ENCODE peak calls at places on chromosomes 16 and 17, in ten cellular contexts. One of them, this sample, is unnamed.

GRCh38 chr17:40325156-40326013 is 16.4 kb downstream of the RARA start:
- DNase-seq in left lung: peak
- DNase-seq in coronary artery: no peak
- DNase-seq in sigmoid colon: no peak
- DNase-seq in transverse colon: no peak
- DNase-seq in neural progenitor cell: no peak
- DNase-seq in GM23338: no peak
- DNase-seq in fibroblast of lung: no peak
- DNase-seq in body of pancreas: no peak
- DNase-seq in neural crest cell: no peak
- DNase-seq in this sample: no peak

GRCh38 chr17:81991684-81992513 is 14.5 kb downstream of the ASPSCR1 start:
- DNase-seq in left lung: peak
- DNase-seq in coronary artery: no peak
- DNase-seq in sigmoid colon: peak
- DNase-seq in transverse colon: peak
- DNase-seq in neural progenitor cell: peak
- DNase-seq in GM23338: no peak
- DNase-seq in fibroblast of lung: peak
- DNase-seq in body of pancreas: peak
- DNase-seq in neural crest cell: peak
- DNase-seq in this sample: no peak

GRCh38 chr17:1783271-1783670 is 21.4 kb downstream of the SERPINF1 start:
- DNase-seq in left lung: peak
- DNase-seq in coronary artery: peak
- DNase-seq in sigmoid colon: no peak
- DNase-seq in transverse colon: no peak
- DNase-seq in neural progenitor cell: no peak
- DNase-seq in GM23338: no peak
- DNase-seq in fibroblast of lung: no peak
- DNase-seq in body of pancreas: no peak
- DNase-seq in neural crest cell: no peak
- DNase-seq in this sample: no peak

GRCh38 chr17:19796457-19796856 is 48.4 kb upstream of the ALDH3A1 start:
- DNase-seq in left lung: no peak
- DNase-seq in coronary artery: no peak
- DNase-seq in sigmoid colon: no peak
- DNase-seq in transverse colon: no peak
- DNase-seq in neural progenitor cell: no peak
- DNase-seq in GM23338: no peak
- DNase-seq in fibroblast of lung: no peak
- DNase-seq in body of pancreas: no peak
- DNase-seq in neural crest cell: no peak
- DNase-seq in this sample: no peak

GRCh38 chr16:28012031-28012445 is 51.5 kb downstream of the GSG1L start:
- DNase-seq in left lung: no peak
- DNase-seq in coronary artery: no peak
- DNase-seq in sigmoid colon: no peak
- DNase-seq in transverse colon: no peak
- DNase-seq in neural progenitor cell: no peak
- DNase-seq in GM23338: no peak
- DNase-seq in fibroblast of lung: peak
- DNase-seq in body of pancreas: no peak
- DNase-seq in neural crest cell: no peak
- DNase-seq in this sample: no peak

GRCh38 chr17:76556759-76557367 is 17.0 kb downstream of the PRCD start:
- DNase-seq in left lung: peak
- DNase-seq in coronary artery: no peak
- DNase-seq in sigmoid colon: no peak
- DNase-seq in transverse colon: peak
- DNase-seq in neural progenitor cell: peak
- DNase-seq in GM23338: peak
- DNase-seq in fibroblast of lung: peak
- DNase-seq in body of pancreas: peak
- DNase-seq in neural crest cell: no peak
- DNase-seq in this sample: no peak

GRCh38 chr17:18362509-18363020 is 785 bp downstream of the SHMT1 start:
- DNase-seq in left lung: no peak
- DNase-seq in coronary artery: no peak
- DNase-seq in sigmoid colon: peak
- DNase-seq in transverse colon: peak
- DNase-seq in neural progenitor cell: peak
- DNase-seq in GM23338: peak
- DNase-seq in fibroblast of lung: peak
- DNase-seq in body of pancreas: peak
- DNase-seq in neural crest cell: peak
- DNase-seq in this sample: no peak

GRCh38 chr16:68267612-68268405 is 3.5 kb downstream of the SLC7A6 start:
- DNase-seq in left lung: no peak
- DNase-seq in coronary artery: no peak
- DNase-seq in sigmoid colon: no peak
- DNase-seq in transverse colon: no peak
- DNase-seq in neural progenitor cell: peak
- DNase-seq in GM23338: peak
- DNase-seq in fibroblast of lung: no peak
- DNase-seq in body of pancreas: no peak
- DNase-seq in neural crest cell: no peak
- DNase-seq in this sample: no peak

GRCh38 chr17:11558681-11559234 is 39.5 kb upstream of the DNAH9 start:
- DNase-seq in left lung: no peak
- DNase-seq in coronary artery: no peak
- DNase-seq in sigmoid colon: no peak
- DNase-seq in transverse colon: no peak
- DNase-seq in neural progenitor cell: no peak
- DNase-seq in GM23338: no peak
- DNase-seq in fibroblast of lung: no peak
- DNase-seq in body of pancreas: no peak
- DNase-seq in neural crest cell: no peak
- DNase-seq in this sample: no peak

GRCh38 chr16:13289515-13289914 is 388.1 kb downstream of the SHISA9 start:
- DNase-seq in left lung: no peak
- DNase-seq in coronary artery: no peak
- DNase-seq in sigmoid colon: no peak
- DNase-seq in transverse colon: no peak
- DNase-seq in neural progenitor cell: no peak
- DNase-seq in GM23338: no peak
- DNase-seq in fibroblast of lung: no peak
- DNase-seq in body of pancreas: no peak
- DNase-seq in neural crest cell: no peak
- DNase-seq in this sample: no peak

GRCh38 chr17:66712453-66712852 is 122.5 kb upstream of the CACNG5 start:
- DNase-seq in left lung: no peak
- DNase-seq in coronary artery: no peak
- DNase-seq in sigmoid colon: no peak
- DNase-seq in transverse colon: no peak
- DNase-seq in neural progenitor cell: no peak
- DNase-seq in GM23338: no peak
- DNase-seq in fibroblast of lung: no peak
- DNase-seq in body of pancreas: no peak
- DNase-seq in neural crest cell: no peak
- DNase-seq in this sample: no peak

GRCh38 chr17:46962374-46962790 is 16.7 kb downstream of the RPRML start:
- DNase-seq in left lung: no peak
- DNase-seq in coronary artery: no peak
- DNase-seq in sigmoid colon: no peak
- DNase-seq in transverse colon: no peak
- DNase-seq in neural progenitor cell: no peak
- DNase-seq in GM23338: no peak
- DNase-seq in fibroblast of lung: peak
- DNase-seq in body of pancreas: no peak
- DNase-seq in neural crest cell: no peak
- DNase-seq in this sample: no peak

GRCh38 chr17:10635290-10635689 is 21.8 kb downstream of the MYH3 start:
- DNase-seq in left lung: no peak
- DNase-seq in coronary artery: no peak
- DNase-seq in sigmoid colon: no peak
- DNase-seq in transverse colon: no peak
- DNase-seq in neural progenitor cell: no peak
- DNase-seq in GM23338: peak
- DNase-seq in fibroblast of lung: no peak
- DNase-seq in body of pancreas: no peak
- DNase-seq in neural crest cell: no peak
- DNase-seq in this sample: no peak

GRCh38 chr17:42563950-42564349 is 2.0 kb downstream of the COASY start:
- DNase-seq in left lung: no peak
- DNase-seq in coronary artery: no peak
- DNase-seq in sigmoid colon: no peak
- DNase-seq in transverse colon: no peak
- DNase-seq in neural progenitor cell: no peak
- DNase-seq in GM23338: no peak
- DNase-seq in fibroblast of lung: no peak
- DNase-seq in body of pancreas: no peak
- DNase-seq in neural crest cell: no peak
- DNase-seq in this sample: no peak

DNA sequence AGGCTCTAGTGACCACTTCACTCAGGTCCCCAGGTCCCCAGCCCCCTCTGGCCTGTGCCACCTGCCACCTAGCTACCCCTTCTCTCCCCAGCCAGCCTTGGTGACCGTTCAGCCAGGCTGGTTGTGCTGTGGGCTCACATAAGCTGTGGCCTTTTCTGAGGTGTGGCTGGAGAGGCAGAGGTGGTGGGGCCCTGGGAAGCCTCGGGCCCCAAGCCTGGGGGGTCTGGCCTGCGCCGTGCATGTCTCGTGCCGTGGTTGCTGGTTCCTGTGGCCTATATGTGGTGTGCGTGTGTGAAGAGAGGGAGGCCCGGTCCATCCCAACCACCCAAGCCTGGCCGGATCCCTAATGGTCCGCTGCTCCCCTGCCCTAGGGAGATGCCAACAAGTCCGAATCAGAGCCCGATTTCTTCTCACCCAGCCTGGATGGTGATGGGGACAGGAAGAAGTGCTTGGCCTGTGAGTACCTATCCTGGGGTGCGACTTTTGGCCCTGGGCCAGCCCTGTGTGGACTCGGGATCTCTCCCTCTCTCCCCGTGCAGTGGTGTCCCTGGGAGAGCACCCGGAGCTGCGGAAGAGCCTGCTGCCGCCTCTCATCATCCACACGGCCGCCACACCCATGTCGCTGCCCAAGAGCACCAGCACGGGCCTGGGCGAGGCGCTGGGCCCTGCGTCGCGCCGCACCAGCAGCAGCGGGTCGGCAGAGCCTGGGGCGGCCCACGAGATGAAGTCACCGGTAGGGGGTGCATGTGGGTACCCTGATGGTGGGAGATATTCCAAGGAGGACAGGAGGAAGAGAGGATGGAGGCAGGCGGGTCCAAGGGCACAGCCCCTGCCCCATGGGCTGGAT is 35.9 kb downstream of the CACNA1G start:
- DNase-seq in left lung: peak
- DNase-seq in coronary artery: no peak
- DNase-seq in sigmoid colon: no peak
- DNase-seq in transverse colon: peak
- DNase-seq in neural progenitor cell: peak
- DNase-seq in GM23338: peak
- DNase-seq in fibroblast of lung: no peak
- DNase-seq in body of pancreas: no peak
- DNase-seq in neural crest cell: peak
- DNase-seq in this sample: no peak
- TF ChIP-seq CTCF in left lung: peak
- TF ChIP-seq CTCF in coronary artery: no peak
- TF ChIP-seq CTCF in sigmoid colon: no peak
- TF ChIP-seq CTCF in transverse colon: no peak
- TF ChIP-seq CTCF in neural progenitor cell: peak
- TF ChIP-seq CTCF in GM23338: peak
- TF ChIP-seq CTCF in fibroblast of lung: peak
- TF ChIP-seq CTCF in body of pancreas: no peak
- TF ChIP-seq CTCF in neural crest cell: peak
- TF ChIP-seq CTCF in this sample: no peak

DNA sequence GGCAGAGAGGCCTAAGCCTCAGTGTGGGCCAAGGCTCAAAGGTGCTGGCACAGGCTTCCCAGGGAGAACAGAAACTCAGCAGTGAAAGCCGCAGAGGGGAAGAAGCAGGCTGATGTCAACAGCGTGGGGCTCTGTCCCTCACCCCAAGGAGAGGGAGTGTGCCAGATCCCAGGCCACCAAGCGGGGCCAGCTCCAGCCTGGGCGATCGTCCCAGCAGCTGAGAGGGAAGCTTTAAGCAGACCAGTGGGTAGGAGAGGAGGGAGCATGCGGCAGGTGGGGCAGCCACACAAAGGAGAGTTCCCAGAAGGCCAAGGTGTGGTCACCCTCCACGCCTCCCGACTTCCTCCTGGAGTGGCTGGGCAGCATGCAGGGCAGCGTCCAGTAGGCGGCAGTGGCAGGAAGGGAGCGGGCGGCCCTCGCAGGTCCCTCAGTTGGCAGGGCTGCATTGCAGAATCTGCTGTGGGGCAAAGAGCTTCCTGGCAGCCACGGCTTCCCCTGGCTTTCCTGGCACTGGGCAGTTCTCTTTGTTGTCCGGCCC is 6.0 kb downstream of the SYNGR2 start:
- DNase-seq in left lung: peak
- DNase-seq in coronary artery: peak
- DNase-seq in sigmoid colon: peak
- DNase-seq in transverse colon: peak
- DNase-seq in neural progenitor cell: no peak
- DNase-seq in GM23338: no peak
- DNase-seq in fibroblast of lung: no peak
- DNase-seq in body of pancreas: peak
- DNase-seq in neural crest cell: no peak
- DNase-seq in this sample: no peak
- TF ChIP-seq CTCF in left lung: peak
- TF ChIP-seq CTCF in coronary artery: peak
- TF ChIP-seq CTCF in sigmoid colon: peak
- TF ChIP-seq CTCF in transverse colon: peak
- TF ChIP-seq CTCF in neural progenitor cell: no peak
- TF ChIP-seq CTCF in GM23338: no peak
- TF ChIP-seq CTCF in fibroblast of lung: no peak
- TF ChIP-seq CTCF in body of pancreas: peak
- TF ChIP-seq CTCF in neural crest cell: no peak
- TF ChIP-seq CTCF in this sample: no peak

GRCh38 chr17:73189417-73190099 is 3.3 kb upstream of the COG1 start:
- DNase-seq in left lung: no peak
- DNase-seq in coronary artery: no peak
- DNase-seq in sigmoid colon: no peak
- DNase-seq in transverse colon: no peak
- DNase-seq in neural progenitor cell: peak
- DNase-seq in GM23338: peak
- DNase-seq in fibroblast of lung: peak
- DNase-seq in body of pancreas: no peak
- DNase-seq in neural crest cell: peak
- DNase-seq in this sample: no peak
- TF ChIP-seq CTCF in left lung: no peak
- TF ChIP-seq CTCF in coronary artery: no peak
- TF ChIP-seq CTCF in sigmoid colon: no peak
- TF ChIP-seq CTCF in transverse colon: peak
- TF ChIP-seq CTCF in neural progenitor cell: peak
- TF ChIP-seq CTCF in GM23338: peak
- TF ChIP-seq CTCF in fibroblast of lung: peak
- TF ChIP-seq CTCF in body of pancreas: peak
- TF ChIP-seq CTCF in neural crest cell: peak
- TF ChIP-seq CTCF in this sample: no peak

DNA sequence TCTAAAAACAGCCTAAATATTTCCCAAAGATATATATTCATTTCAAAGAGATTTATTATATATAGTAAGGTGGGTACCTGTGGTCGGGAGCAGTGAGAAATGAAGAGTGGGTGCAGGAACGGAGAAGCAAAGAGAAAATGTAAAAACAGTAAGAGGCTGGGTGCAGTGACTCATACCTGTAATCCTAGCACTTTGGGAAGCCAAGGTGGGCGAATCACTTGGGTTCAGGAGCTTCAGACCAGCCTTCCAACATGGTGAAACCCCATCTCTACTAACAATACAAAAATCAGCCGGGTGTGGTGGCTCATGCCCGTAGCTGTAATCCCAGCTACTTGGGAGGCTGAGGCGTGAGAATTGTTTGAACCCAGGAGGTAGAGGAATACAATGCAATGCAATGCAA is 257.1 kb downstream of the BCAS3 start:
- DNase-seq in left lung: no peak
- DNase-seq in coronary artery: no peak
- DNase-seq in sigmoid colon: no peak
- DNase-seq in transverse colon: no peak
- DNase-seq in neural progenitor cell: no peak
- DNase-seq in GM23338: peak
- DNase-seq in fibroblast of lung: no peak
- DNase-seq in body of pancreas: no peak
- DNase-seq in neural crest cell: no peak
- DNase-seq in this sample: no peak
- TF ChIP-seq CTCF in left lung: no peak
- TF ChIP-seq CTCF in coronary artery: no peak
- TF ChIP-seq CTCF in sigmoid colon: no peak
- TF ChIP-seq CTCF in transverse colon: no peak
- TF ChIP-seq CTCF in neural progenitor cell: no peak
- TF ChIP-seq CTCF in GM23338: no peak
- TF ChIP-seq CTCF in fibroblast of lung: no peak
- TF ChIP-seq CTCF in body of pancreas: no peak
- TF ChIP-seq CTCF in neural crest cell: no peak
- TF ChIP-seq CTCF in this sample: no peak